ENCODE peak calls at places on chromosomes 4 and X, in six cellular contexts. V, N, E, Q, A and O are unnamed samples. For H3K9me3, the result is how much of the 10 kb centered on the place peaks cover.

GRCh38 chrX:103536732-103537131 is 17.4 kb upstream of the RAB40A start:
- DNase-seq in V (no peak), N (no peak), E (no peak), Q (no peak), A (peak), O (no peak)

GRCh38 chr4:88003261-88003660 is 4.2 kb upstream of the PKD2 start:
- DNase-seq in V (no peak), N (no peak), E (no peak), Q (no peak), A (peak), O (no peak)

GRCh38 chr4:69617083-69617694 is 22.3 kb downstream of the UGT2A2 start:
- DNase-seq in V (no peak), N (peak), E (peak), Q (no peak), A (peak), O (peak)

GRCh38 chr4:11343536-11343935 is 85.2 kb downstream of the HS3ST1 start:
- DNase-seq in V (no peak), N (no peak), E (no peak), Q (peak), A (peak), O (no peak)

GRCh38 chrX:10986616-10987015 is 124.5 kb upstream of the HCCS start:
- DNase-seq in V (no peak), N (no peak), E (no peak), Q (no peak), A (no peak), O (no peak)

GRCh38 chr4:1003271-1004070 is 8.0 kb upstream of the FGFRL1 start:
- DNase-seq in V (no peak), N (no peak), E (no peak), Q (no peak), A (no peak), O (no peak)

GRCh38 chr4:138686078-138686477 is 329.5 kb upstream of the NOCT start:
- DNase-seq in V (no peak), N (no peak), E (no peak), Q (no peak), A (no peak), O (no peak)

GRCh38 chr4:3871881-3872833 is 106.0 kb downstream of the ADRA2C start:
- DNase-seq in V (peak), N (no peak), E (no peak), Q (peak), A (no peak), O (no peak)

GRCh38 chr4:100428051-100428450 is 89.8 kb downstream of the EMCN start:
- DNase-seq in V (no peak), N (peak), E (no peak), Q (no peak), A (no peak), O (peak)

GRCh38 chrX:23385242-23385641 is 50.6 kb downstream of the PTCHD1 start:
- DNase-seq in V (no peak), N (no peak), E (no peak), Q (no peak), A (no peak), O (no peak)

GRCh38 chr4:78179188-78179587 is 122.1 kb downstream of the FRAS1 start:
- DNase-seq in V (no peak), N (no peak), E (no peak), Q (no peak), A (peak), O (no peak)

GRCh38 chr4:1290165-1290977 is 680 bp downstream of the MAEA start:
- DNase-seq in V (no peak), N (peak), E (no peak), Q (no peak), A (peak), O (peak)

GRCh38 chr4:81828991-81829390 is 357.3 kb upstream of the RASGEF1B start:
- DNase-seq in V (no peak), N (no peak), E (no peak), Q (no peak), A (no peak), O (no peak)

GRCh38 chrX:107766470-107767140 is 9.0 kb downstream of the TSC22D3 start:
- DNase-seq in V (no peak), N (peak), E (no peak), Q (no peak), A (peak), O (peak)

GRCh38 chr4:6367313-6367945 is 97.8 kb downstream of the WFS1 start:
- DNase-seq in V (no peak), N (no peak), E (no peak), Q (peak), A (no peak), O (no peak)

GRCh38 chr4:62028758-62029157 is 828.6 kb downstream of the ADGRL3 start:
- DNase-seq in V (no peak), N (no peak), E (no peak), Q (no peak), A (no peak), O (no peak)

GRCh38 chr4:29549308-29549707 is 1170.9 kb upstream of the PCDH7 start:
- DNase-seq in V (no peak), N (peak), E (no peak), Q (no peak), A (peak), O (no peak)

GRCh38 chrX:38929966-38930421 is 128.7 kb downstream of the MID1IP1 start:
- DNase-seq in V (no peak), N (peak), E (no peak), Q (no peak), A (no peak), O (peak)

GRCh38 chrX:153764786-153765137 is 713 bp downstream of the PLXNB3 start:
- DNase-seq in V (no peak), N (no peak), E (no peak), Q (no peak), A (no peak), O (no peak)

GRCh38 chr4:129364747-129365452 is 268.9 kb downstream of the C4orf33 start:
- DNase-seq in V (no peak), N (no peak), E (no peak), Q (no peak), A (no peak), O (no peak)

GRCh38 chr4:80767944-80768343 is 262.6 kb upstream of the BMP3 start:
- DNase-seq in V (no peak), N (peak), E (no peak), Q (no peak), A (no peak), O (no peak)

GRCh38 chr4:77493829-77494551 is 111.6 kb upstream of the CXCL13 start:
- DNase-seq in V (no peak), N (no peak), E (no peak), Q (no peak), A (peak), O (no peak)

GRCh38 chr4:49221209-49221608 is 235.1 kb downstream of the CWH43 start:
- DNase-seq in V (no peak), N (no peak), E (no peak), Q (no peak), A (no peak), O (no peak)
- H3K9me3 ChIP-seq in V (half or more), N (under half), E (under half), Q (half or more), A (under half), O (under half)

GRCh38 chr4:110641218-110641617 is 18.3 kb upstream of the PITX2 start:
- DNase-seq in V (peak), N (no peak), E (no peak), Q (peak), A (no peak), O (no peak)

GRCh38 chr4:110639207-110640092 is 16.6 kb upstream of the PITX2 start:
- DNase-seq in V (peak), N (no peak), E (no peak), Q (peak), A (no peak), O (peak)

GRCh38 chr4:110638347-110638746 is 15.5 kb upstream of the PITX2 start:
- DNase-seq in V (no peak), N (no peak), E (no peak), Q (no peak), A (no peak), O (peak)

GRCh38 chr4:110643096-110643495 is 20.2 kb upstream of the PITX2 start:
- DNase-seq in V (no peak), N (no peak), E (no peak), Q (no peak), A (no peak), O (no peak)

GRCh38 chr4:110640608-110641007 is 17.7 kb upstream of the PITX2 start:
- DNase-seq in V (no peak), N (no peak), E (no peak), Q (no peak), A (no peak), O (no peak)
- H3K18ac ChIP-seq in V (no peak), N (no peak), E (no peak), Q (no peak), A (no peak), O (no peak)

DNA sequence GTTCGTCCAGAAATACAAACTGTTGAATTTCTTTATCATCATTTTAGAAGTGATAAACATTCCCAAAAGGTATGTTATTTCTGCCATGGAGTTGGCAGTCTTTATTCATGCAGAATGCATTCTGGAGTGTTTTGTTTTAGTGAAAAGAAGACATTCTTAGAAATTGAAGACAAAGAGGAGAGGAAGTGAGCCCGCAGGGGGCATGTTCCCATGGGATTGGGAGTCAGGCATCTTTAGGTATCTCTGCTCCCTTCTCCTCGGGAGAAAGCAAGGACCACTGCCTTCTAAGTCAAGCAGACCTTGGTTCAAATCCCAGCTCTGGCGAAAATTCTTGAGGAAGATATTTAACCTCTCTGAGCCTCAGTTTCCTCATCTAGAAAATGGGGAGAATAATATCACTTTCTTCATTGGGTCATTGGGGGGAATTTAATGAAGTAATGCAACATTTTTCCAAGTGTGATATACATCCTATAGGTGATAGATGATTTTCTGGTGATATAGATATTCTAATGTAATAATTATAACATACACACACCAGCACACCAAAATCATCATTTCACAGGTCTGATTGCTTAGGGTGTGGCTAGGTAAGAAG is 26.5 kb upstream of the CHRNA9 start:
- DNase-seq in V (no peak), N (no peak), E (no peak), Q (peak), A (no peak), O (no peak)
- H2AFZ ChIP-seq in V (no peak), N (no peak), E (peak), Q (no peak), A (no peak), O (no peak)

DNA sequence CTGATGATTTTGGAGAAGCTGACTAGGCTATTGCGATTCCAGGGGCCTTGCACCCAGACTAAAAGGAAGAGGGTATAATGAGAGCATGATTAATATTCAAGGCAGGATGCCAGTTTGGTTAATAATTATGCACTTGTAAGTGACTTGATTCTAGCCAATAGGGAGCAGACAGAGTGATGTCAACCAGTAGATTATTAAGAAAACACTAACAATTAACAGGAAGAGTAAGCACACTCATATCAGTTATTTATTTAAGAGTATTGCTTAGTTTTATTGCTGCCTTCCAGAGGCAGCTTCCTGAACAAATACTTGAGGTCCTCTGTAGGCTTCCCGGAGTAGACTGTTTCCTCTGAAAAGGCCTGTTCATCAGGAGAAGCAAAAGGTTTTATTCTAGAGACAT is 129.2 kb upstream of the AFF2 start:
- DNase-seq in V (no peak), N (no peak), E (no peak), Q (no peak), A (no peak), O (no peak)
- H3K9me3 ChIP-seq in V (under half), N (under half), E (under half), Q (under half), A (under half), O (under half)

GRCh38 chr4:112636688-112637551 is at the start of the genes LARP7 and ZGRF1:
- DNase-seq in V (peak), N (peak), E (peak), Q (peak), A (peak), O (peak)
- H3K18ac ChIP-seq in V (peak), N (peak), E (peak), Q (peak), A (peak), O (no peak)